ENCODE peak calls at places on chromosomes 12 and 14, in nine cellular contexts. V, N, C, S, L, G, A, D and M are unnamed samples.

GRCh38 chr14:86035882-86036281 is 505.9 kb downstream of the FLRT2 start:
- DNase-seq in C (no peak), L (no peak), D (no peak), S (peak; percentile 18), V (no peak), N (no peak), G (peak; percentile 30), A (no peak), M (no peak)

GRCh38 chr12:117002040-117002832 is 91.5 kb downstream of the FBXW8 start:
- DNase-seq in C (no peak), L (no peak), D (no peak), A (no peak), G (no peak), S (peak; percentile 45), N (no peak), V (no peak), M (no peak)

GRCh38 chr12:114302117-114302516 is 103.8 kb downstream of the TBX5 start:
- DNase-seq in V (no peak), G (no peak), S (no peak), D (no peak), A (no peak), C (no peak), L (no peak), N (no peak), M (no peak)

GRCh38 chr12:68381476-68381875 is 49.3 kb upstream of the MDM1 start:
- DNase-seq in A (no peak), D (no peak), S (no peak), C (no peak), N (no peak), L (no peak), G (no peak), V (no peak), M (no peak)

GRCh38 chr12:117820216-117820907 is 148.4 kb downstream of the KSR2 start:
- DNase-seq in D (no peak), C (no peak), A (no peak), G (no peak), V (no peak), N (no peak), S (no peak), L (no peak), M (no peak)

GRCh38 chr14:100898465-100898864 is 5.1 kb downstream of the RTL1 start:
- DNase-seq in S (no peak), L (no peak), N (no peak), V (no peak), G (no peak), D (no peak), C (no peak), A (peak; percentile 28), M (no peak)

GRCh38 chr12:6767301-6767591 is 1.1 kb downstream of the PTMS start:
- DNase-seq in C (no peak), V (no peak), D (no peak), G (no peak), A (no peak), N (no peak), L (no peak), S (no peak), M (no peak)

GRCh38 chr12:6866163-6866919 is 990 bp upstream of the TPI1 start:
- DNase-seq in L (no peak), D (no peak), V (no peak), C (no peak), G (no peak), A (no peak), N (no peak), S (no peak), M (no peak)

GRCh38 chr14:52918486-52918885 is 32.4 kb downstream of the FERMT2 start:
- DNase-seq in N (peak; percentile 4), A (no peak), C (no peak), V (no peak), S (peak; percentile 85), G (peak; percentile 81), D (no peak), L (no peak), M (no peak)

GRCh38 chr12:25151476-25151875 is 43.5 kb downstream of the DNAI7 start:
- DNase-seq in C (peak; percentile 6), G (peak; percentile 99), S (peak; percentile 100), D (peak; percentile 65), N (no peak), L (no peak), A (no peak), V (peak; percentile 32), M (peak; percentile 21)

GRCh38 chr12:109717390-109718357 is 4.0 kb downstream of the FAM222A start:
- DNase-seq in L (no peak), A (no peak), V (no peak), N (no peak), D (no peak), S (no peak), G (no peak), C (no peak), M (no peak)

GRCh38 chr12:115542656-115543055 is 734.8 kb downstream of the MED13L start:
- DNase-seq in D (no peak), A (no peak), G (no peak), S (no peak), N (no peak), V (no peak), L (no peak), C (no peak), M (no peak)